ENCODE peak calls at places on chromosomes 3 and 15, in nine cellular contexts. S is CD4-positive, CD25-positive, alpha-beta regulatory T cell; Q is RWPE1; Z is AG10803; G is stromal cell of bone marrow; K is skeletal muscle cell; B is nephron progenitor cell; T is T-helper 2 cell; D is mesendoderm. I is an unnamed sample.

GRCh38 chr3:45145681-45146614 is at the start of gene CDCP1:
- DNase-seq in S (no peak), Q (peak), Z (no peak), G (no peak), K (no peak), B (peak), T (no peak), D (peak), I (no peak)

GRCh38 chr3:146640955-146641867 is 36.1 kb upstream of the PLSCR5 start:
- DNase-seq in S (no peak), Q (peak), Z (peak), G (peak), K (peak), B (peak), T (no peak), D (peak), I (peak)

GRCh38 chr3:56042326-56042951 is 425.8 kb downstream of the ERC2 start:
- DNase-seq in S (no peak), Q (peak), Z (peak), G (peak), K (no peak), B (peak), T (no peak), D (peak), I (peak)

GRCh38 chr15:91142097-91142744 is 42.2 kb downstream of the SV2B start:
- DNase-seq in S (no peak), Q (peak), Z (no peak), G (no peak), K (no peak), B (no peak), T (no peak), D (peak), I (no peak)

GRCh38 chr15:97730315-97730714 is 230.2 kb upstream of the ARRDC4 start:
- DNase-seq in S (no peak), Q (no peak), Z (no peak), G (no peak), K (no peak), B (no peak), T (no peak), D (no peak), I (no peak)

GRCh38 chr3:126907557-126907956 is 75.4 kb upstream of the PLXNA1 start:
- DNase-seq in S (no peak), Q (no peak), Z (peak), G (no peak), K (no peak), B (no peak), T (no peak), D (no peak), I (no peak)

GRCh38 chr3:127457094-127457475 is 133.4 kb downstream of the TPRA1 start:
- DNase-seq in S (no peak), Q (peak), Z (peak), G (peak), K (peak), B (peak), T (no peak), D (peak), I (peak)

GRCh38 chr3:81995334-81995733 is 233.9 kb upstream of the GBE1 start:
- DNase-seq in S (no peak), Q (no peak), Z (no peak), G (no peak), K (no peak), B (no peak), T (no peak), D (peak), I (no peak)

GRCh38 chr15:25695875-25696760 is 167.0 kb downstream of the ATP10A start:
- DNase-seq in S (no peak), Q (no peak), Z (no peak), G (no peak), K (no peak), B (no peak), T (no peak), D (no peak), I (no peak)

GRCh38 chr3:49255112-49255511 is 21.9 kb downstream of the C3orf62 start:
- DNase-seq in S (no peak), Q (no peak), Z (peak), G (no peak), K (no peak), B (no peak), T (no peak), D (peak), I (no peak)

GRCh38 chr15:25238126-25238525 is 200.7 kb downstream of the UBE3A start:
- DNase-seq in S (no peak), Q (no peak), Z (no peak), G (no peak), K (no peak), B (no peak), T (no peak), D (no peak), I (no peak)

GRCh38 chr3:132637590-132637989 is 22.0 kb downstream of the ACAD11 start:
- DNase-seq in S (no peak), Q (peak), Z (peak), G (no peak), K (no peak), B (no peak), T (no peak), D (no peak), I (peak)

GRCh38 chr15:62223020-62223419 is 57.9 kb upstream of the C2CD4B start:
- DNase-seq in S (no peak), Q (no peak), Z (no peak), G (no peak), K (no peak), B (no peak), T (no peak), D (no peak), I (no peak)

GRCh38 chr3:172357850-172358754 is 90.2 kb downstream of the GHSR start:
- DNase-seq in S (no peak), Q (no peak), Z (peak), G (peak), K (no peak), B (no peak), T (no peak), D (no peak), I (peak)

GRCh38 chr3:195853036-195853435 is 41.3 kb upstream of the MUC4 start:
- DNase-seq in S (no peak), Q (no peak), Z (no peak), G (no peak), K (no peak), B (no peak), T (no peak), D (no peak), I (no peak)

GRCh38 chr3:71451812-71452211 is 131.7 kb downstream of the FOXP1 start:
- DNase-seq in S (no peak), Q (no peak), Z (no peak), G (no peak), K (no peak), B (no peak), T (no peak), D (no peak), I (no peak)

GRCh38 chr3:140943781-140944547 is 2.3 kb downstream of the SLC25A36 start:
- DNase-seq in S (no peak), Q (no peak), Z (no peak), G (no peak), K (no peak), B (no peak), T (no peak), D (no peak), I (no peak)

GRCh38 chr3:97970929-97971460 is 1.2 kb downstream of the RIOX2 start:
- DNase-seq in S (no peak), Q (no peak), Z (no peak), G (no peak), K (no peak), B (no peak), T (no peak), D (no peak), I (no peak)

GRCh38 chr3:42545284-42545900 is 36.4 kb downstream of the SEC22C start:
- DNase-seq in S (no peak), Q (no peak), Z (no peak), G (no peak), K (no peak), B (no peak), T (no peak), D (no peak), I (no peak)

GRCh38 chr3:100023595-100023994 is 90.7 kb downstream of the FILIP1L start:
- DNase-seq in S (no peak), Q (no peak), Z (no peak), G (no peak), K (no peak), B (no peak), T (no peak), D (no peak), I (no peak)

GRCh38 chr3:43405888-43406636 is 119.7 kb downstream of the SNRK start:
- DNase-seq in S (no peak), Q (no peak), Z (peak), G (no peak), K (peak), B (no peak), T (no peak), D (no peak), I (peak)

GRCh38 chr3:72345237-72345878 is 502.9 kb downstream of the SHQ1 start:
- DNase-seq in S (no peak), Q (no peak), Z (peak), G (no peak), K (no peak), B (no peak), T (no peak), D (peak), I (no peak)

GRCh38 chr3:127646501-127647046 is 17.6 kb downstream of the PODXL2 start:
- DNase-seq in S (no peak), Q (no peak), Z (no peak), G (no peak), K (no peak), B (no peak), T (no peak), D (no peak), I (no peak)

GRCh38 chr3:39927479-39927878 is 118.1 kb downstream of the MYRIP start:
- DNase-seq in S (no peak), Q (no peak), Z (no peak), G (no peak), K (no peak), B (no peak), T (no peak), D (no peak), I (no peak)

GRCh38 chr3:69197455-69197854 is 75.1 kb upstream of the LMOD3 start:
- DNase-seq in S (no peak), Q (no peak), Z (no peak), G (no peak), K (no peak), B (no peak), T (no peak), D (peak), I (no peak)

GRCh38 chr3:156258301-156258700 is 137.9 kb downstream of the KCNAB1 start:
- DNase-seq in S (no peak), Q (no peak), Z (no peak), G (no peak), K (no peak), B (no peak), T (no peak), D (no peak), I (no peak)

GRCh38 chr15:75123395-75123794 is 78.3 kb upstream of the C15orf39 start:
- DNase-seq in S (no peak), Q (no peak), Z (peak), G (peak), K (no peak), B (no peak), T (no peak), D (no peak), I (peak)

GRCh38 chr3:122680381-122681293 is at the start of gene PARP14:
- DNase-seq in S (peak), Q (peak), Z (peak), G (peak), K (no peak), B (peak), T (peak), D (peak), I (peak)

GRCh38 chr3:134517796-134518195 is 31.9 kb downstream of the CEP63 start:
- DNase-seq in S (no peak), Q (no peak), Z (peak), G (peak), K (peak), B (no peak), T (no peak), D (no peak), I (peak)

GRCh38 chr15:36527512-36528162 is 51.8 kb upstream of the CDIN1 start:
- DNase-seq in S (no peak), Q (peak), Z (peak), G (peak), K (no peak), B (peak), T (no peak), D (no peak), I (no peak)

GRCh38 chr3:29385056-29385455 is 104.2 kb downstream of the RBMS3 start:
- DNase-seq in S (no peak), Q (no peak), Z (peak), G (peak), K (peak), B (no peak), T (no peak), D (no peak), I (no peak)